ENCODE peak calls at places on chromosomes 2 and 18, in seven cellular contexts. One of them, this sample, is unnamed.
A peak's percentile ranks its signal among the peaks of the same experiment; 100 is the strongest.

GRCh38 chr2:45909677-45910191 is 258.3 kb downstream of the PRKCE start:
- DNase-seq in HFFc6: no peak
- DNase-seq in uterus: no peak
- DNase-seq in GM06990: no peak
- DNase-seq in mesothelial cell of epicardium: no peak
- DNase-seq in AG09319: no peak
- DNase-seq in transverse colon: no peak
- DNase-seq in this sample: no peak

GRCh38 chr2:71548589-71549485 is 95.5 kb downstream of the DYSF start:
- DNase-seq in HFFc6: peak; percentile 47
- DNase-seq in uterus: peak; percentile 51
- DNase-seq in GM06990: no peak
- DNase-seq in mesothelial cell of epicardium: peak; percentile 78
- DNase-seq in AG09319: peak; percentile 20
- DNase-seq in transverse colon: peak; percentile 76
- DNase-seq in this sample: peak; percentile 56

GRCh38 chr2:178280261-178280852 is 86.0 kb downstream of the OSBPL6 start:
- DNase-seq in HFFc6: peak; percentile 58
- DNase-seq in uterus: no peak
- DNase-seq in GM06990: peak; percentile 15
- DNase-seq in mesothelial cell of epicardium: no peak
- DNase-seq in AG09319: no peak
- DNase-seq in transverse colon: no peak
- DNase-seq in this sample: no peak

GRCh38 chr2:108632748-108633147 is 86.5 kb upstream of the RANBP2 start:
- DNase-seq in HFFc6: no peak
- DNase-seq in uterus: no peak
- DNase-seq in GM06990: no peak
- DNase-seq in mesothelial cell of epicardium: no peak
- DNase-seq in AG09319: no peak
- DNase-seq in transverse colon: no peak
- DNase-seq in this sample: no peak

GRCh38 chr2:212811036-212811805 is 272.6 kb upstream of the ERBB4 start:
- DNase-seq in HFFc6: peak; percentile 68
- DNase-seq in uterus: no peak
- DNase-seq in GM06990: peak; percentile 21
- DNase-seq in mesothelial cell of epicardium: no peak
- DNase-seq in AG09319: no peak
- DNase-seq in transverse colon: no peak
- DNase-seq in this sample: no peak

GRCh38 chr2:17966793-17967192 is 88.3 kb downstream of the KCNS3 start:
- DNase-seq in HFFc6: no peak
- DNase-seq in uterus: no peak
- DNase-seq in GM06990: peak; percentile 3
- DNase-seq in mesothelial cell of epicardium: no peak
- DNase-seq in AG09319: no peak
- DNase-seq in transverse colon: no peak
- DNase-seq in this sample: no peak

GRCh38 chr2:61179701-61180639 is 18.0 kb downstream of the C2orf74 start:
- DNase-seq in HFFc6: peak; percentile 63
- DNase-seq in uterus: peak; percentile 67
- DNase-seq in GM06990: no peak
- DNase-seq in mesothelial cell of epicardium: no peak
- DNase-seq in AG09319: peak; percentile 64
- DNase-seq in transverse colon: no peak
- DNase-seq in this sample: no peak

GRCh38 chr2:26510344-26510973 is 32.5 kb upstream of the OTOF start:
- DNase-seq in HFFc6: no peak
- DNase-seq in uterus: no peak
- DNase-seq in GM06990: no peak
- DNase-seq in mesothelial cell of epicardium: no peak
- DNase-seq in AG09319: no peak
- DNase-seq in transverse colon: no peak
- DNase-seq in this sample: no peak

GRCh38 chr2:119136093-119136492 is 22.5 kb downstream of the C1QL2 start:
- DNase-seq in HFFc6: no peak
- DNase-seq in uterus: no peak
- DNase-seq in GM06990: no peak
- DNase-seq in mesothelial cell of epicardium: no peak
- DNase-seq in AG09319: no peak
- DNase-seq in transverse colon: no peak
- DNase-seq in this sample: no peak

GRCh38 chr2:167689444-167689843 is 558.0 kb downstream of the STK39 start:
- DNase-seq in HFFc6: no peak
- DNase-seq in uterus: no peak
- DNase-seq in GM06990: no peak
- DNase-seq in mesothelial cell of epicardium: no peak
- DNase-seq in AG09319: no peak
- DNase-seq in transverse colon: no peak
- DNase-seq in this sample: no peak

GRCh38 chr18:68262697-68263293 is 452.1 kb downstream of the TMX3 start:
- DNase-seq in HFFc6: peak; percentile 78
- DNase-seq in uterus: no peak
- DNase-seq in GM06990: no peak
- DNase-seq in mesothelial cell of epicardium: no peak
- DNase-seq in AG09319: no peak
- DNase-seq in transverse colon: no peak
- DNase-seq in this sample: no peak

GRCh38 chr18:40874233-40874632 is 1080.8 kb upstream of the PIK3C3 start:
- DNase-seq in HFFc6: no peak
- DNase-seq in uterus: no peak
- DNase-seq in GM06990: no peak
- DNase-seq in mesothelial cell of epicardium: no peak
- DNase-seq in AG09319: no peak
- DNase-seq in transverse colon: no peak
- DNase-seq in this sample: no peak

GRCh38 chr2:97646977-97647376 is 1.1 kb downstream of the COX5B start:
- DNase-seq in HFFc6: no peak
- DNase-seq in uterus: no peak
- DNase-seq in GM06990: no peak
- DNase-seq in mesothelial cell of epicardium: no peak
- DNase-seq in AG09319: no peak
- DNase-seq in transverse colon: no peak
- DNase-seq in this sample: no peak

GRCh38 chr2:167550448-167550847 is 662.2 kb downstream of the XIRP2 start:
- DNase-seq in HFFc6: no peak
- DNase-seq in uterus: no peak
- DNase-seq in GM06990: no peak
- DNase-seq in mesothelial cell of epicardium: no peak
- DNase-seq in AG09319: no peak
- DNase-seq in transverse colon: no peak
- DNase-seq in this sample: no peak

GRCh38 chr18:5095239-5095638 is 101.8 kb downstream of the AKAIN1 start:
- DNase-seq in HFFc6: no peak
- DNase-seq in uterus: no peak
- DNase-seq in GM06990: no peak
- DNase-seq in mesothelial cell of epicardium: no peak
- DNase-seq in AG09319: no peak
- DNase-seq in transverse colon: no peak
- DNase-seq in this sample: no peak

GRCh38 chr2:240868286-240869108 is at the start of gene AGXT:
- DNase-seq in HFFc6: no peak
- DNase-seq in uterus: peak; percentile 24
- DNase-seq in GM06990: no peak
- DNase-seq in mesothelial cell of epicardium: no peak
- DNase-seq in AG09319: no peak
- DNase-seq in transverse colon: peak; percentile 71
- DNase-seq in this sample: no peak

GRCh38 chr2:177970670-177971454 is 101.7 kb downstream of the PDE11A start:
- DNase-seq in HFFc6: no peak
- DNase-seq in uterus: no peak
- DNase-seq in GM06990: no peak
- DNase-seq in mesothelial cell of epicardium: no peak
- DNase-seq in AG09319: no peak
- DNase-seq in transverse colon: no peak
- DNase-seq in this sample: no peak

DNA sequence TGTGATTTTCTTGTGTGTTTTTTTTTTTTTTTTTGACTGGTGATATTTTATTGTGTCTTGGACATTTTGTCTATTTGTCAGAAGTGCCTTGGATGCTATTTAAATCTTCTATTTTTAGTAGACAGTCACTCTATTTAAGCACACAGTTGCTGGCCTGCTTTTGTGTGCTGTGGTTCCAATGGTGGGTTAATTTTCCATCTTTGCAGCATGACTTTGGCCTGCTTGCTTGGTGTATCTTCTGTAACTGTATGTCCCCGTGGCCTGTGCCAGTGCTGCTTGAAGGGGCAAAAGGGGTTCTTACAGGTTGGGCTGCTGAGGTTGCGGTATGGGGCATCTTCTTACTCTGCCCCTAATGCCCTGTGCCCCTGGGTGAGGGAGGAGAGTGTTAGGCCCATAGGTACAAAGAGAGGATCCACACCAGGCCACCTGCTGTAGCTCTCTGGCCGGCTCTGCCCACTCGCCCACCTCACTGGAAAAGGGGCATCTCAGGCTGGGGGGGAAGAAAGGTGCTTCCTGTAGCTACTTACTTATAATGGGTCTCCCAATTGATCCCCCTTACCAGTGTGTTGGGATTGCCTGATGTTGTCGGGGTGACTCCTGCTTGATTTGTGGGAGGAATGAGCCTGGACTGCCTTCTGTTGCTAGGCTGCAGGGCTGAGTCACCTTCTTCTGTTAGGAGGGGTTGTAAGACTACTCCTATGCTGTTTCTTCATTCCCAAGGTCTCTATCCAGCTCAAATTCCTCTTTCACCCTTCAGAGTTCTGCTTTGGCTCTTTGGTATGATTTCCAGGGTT is 490.0 kb upstream of the HS6ST1 start:
- DNase-seq in HFFc6: no peak
- DNase-seq in uterus: no peak
- DNase-seq in GM06990: no peak
- DNase-seq in mesothelial cell of epicardium: no peak
- DNase-seq in AG09319: no peak
- DNase-seq in transverse colon: no peak
- DNase-seq in this sample: no peak
- TF ChIP-seq CTCF in HFFc6: no peak
- TF ChIP-seq CTCF in uterus: no peak
- TF ChIP-seq CTCF in GM06990: no peak
- TF ChIP-seq CTCF in mesothelial cell of epicardium: no peak
- TF ChIP-seq CTCF in AG09319: no peak
- TF ChIP-seq CTCF in transverse colon: no peak
- TF ChIP-seq CTCF in this sample: no peak

GRCh38 chr2:3143602-3144001 is 234.0 kb downstream of the EIPR1 start:
- DNase-seq in HFFc6: no peak
- DNase-seq in uterus: no peak
- DNase-seq in GM06990: no peak
- DNase-seq in mesothelial cell of epicardium: no peak
- DNase-seq in AG09319: no peak
- DNase-seq in transverse colon: no peak
- DNase-seq in this sample: no peak

GRCh38 chr2:3144856-3145255 is 232.8 kb downstream of the EIPR1 start:
- DNase-seq in HFFc6: no peak
- DNase-seq in uterus: no peak
- DNase-seq in GM06990: no peak
- DNase-seq in mesothelial cell of epicardium: no peak
- DNase-seq in AG09319: no peak
- DNase-seq in transverse colon: no peak
- DNase-seq in this sample: no peak

GRCh38 chr2:3146772-3147640 is 230.6 kb downstream of the EIPR1 start:
- DNase-seq in HFFc6: no peak
- DNase-seq in uterus: no peak
- DNase-seq in GM06990: no peak
- DNase-seq in mesothelial cell of epicardium: no peak
- DNase-seq in AG09319: no peak
- DNase-seq in transverse colon: no peak
- DNase-seq in this sample: no peak

GRCh38 chr2:3146175-3146574 is 231.4 kb downstream of the EIPR1 start:
- DNase-seq in HFFc6: no peak
- DNase-seq in uterus: no peak
- DNase-seq in GM06990: no peak
- DNase-seq in mesothelial cell of epicardium: no peak
- DNase-seq in AG09319: no peak
- DNase-seq in transverse colon: no peak
- DNase-seq in this sample: no peak

DNA sequence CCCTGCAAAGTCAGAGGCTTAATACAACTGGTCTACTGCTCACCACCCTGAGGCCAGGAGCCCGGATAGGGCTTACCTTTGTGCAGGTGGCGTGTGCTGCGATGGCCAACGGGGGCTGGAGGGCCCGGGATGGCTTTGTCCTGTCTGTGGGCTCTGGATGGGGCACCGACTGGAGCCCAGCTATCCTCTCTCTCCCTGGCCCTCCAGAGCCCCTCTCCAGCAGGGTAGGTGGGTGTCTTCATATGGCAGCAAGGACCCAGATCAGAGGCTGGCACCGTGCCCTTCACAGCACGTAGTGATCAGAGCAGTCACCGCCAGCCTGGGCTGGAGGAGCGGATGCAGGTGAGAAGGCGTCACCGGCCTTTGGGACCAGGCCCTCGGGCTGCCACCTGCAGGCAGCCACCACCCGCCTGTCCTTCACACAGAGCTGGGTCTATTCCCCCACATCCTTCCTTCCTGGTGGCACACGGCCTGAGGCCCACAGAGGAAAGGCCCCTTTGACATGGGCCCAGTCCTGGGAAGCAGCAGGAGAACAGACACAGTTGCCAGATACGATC is 232.1 kb downstream of the EIPR1 start:
- DNase-seq in HFFc6: no peak
- DNase-seq in uterus: no peak
- DNase-seq in GM06990: no peak
- DNase-seq in mesothelial cell of epicardium: no peak
- DNase-seq in AG09319: no peak
- DNase-seq in transverse colon: no peak
- DNase-seq in this sample: no peak
- TF ChIP-seq CTCF in HFFc6: no peak
- TF ChIP-seq CTCF in uterus: no peak
- TF ChIP-seq CTCF in GM06990: no peak
- TF ChIP-seq CTCF in mesothelial cell of epicardium: no peak
- TF ChIP-seq CTCF in AG09319: no peak
- TF ChIP-seq CTCF in transverse colon: no peak
- TF ChIP-seq CTCF in this sample: no peak

GRCh38 chr2:49715597-49715996 is 561.3 kb upstream of the FSHR start:
- DNase-seq in HFFc6: no peak
- DNase-seq in uterus: no peak
- DNase-seq in GM06990: no peak
- DNase-seq in mesothelial cell of epicardium: no peak
- DNase-seq in AG09319: no peak
- DNase-seq in transverse colon: no peak
- DNase-seq in this sample: no peak

DNA sequence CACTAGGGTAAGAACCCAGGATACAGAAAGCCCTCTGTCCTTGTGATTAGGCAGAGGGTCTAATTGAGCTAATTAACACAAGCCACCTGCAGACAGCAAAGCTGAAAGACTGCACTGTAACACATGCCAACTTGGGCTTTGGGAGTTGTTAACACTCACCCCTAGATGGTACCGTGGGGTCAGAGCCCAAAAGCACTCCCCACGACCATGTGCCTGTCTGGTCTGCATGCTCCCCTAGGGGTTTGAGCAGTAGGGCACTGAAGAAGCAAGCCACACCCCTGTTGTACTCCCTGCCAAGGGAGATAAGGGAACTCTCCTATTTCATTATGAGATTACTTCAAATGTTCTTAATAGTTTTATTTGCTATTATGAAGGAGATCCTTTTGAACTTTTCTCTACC is 560.1 kb upstream of the FSHR start:
- DNase-seq in HFFc6: no peak
- DNase-seq in uterus: no peak
- DNase-seq in GM06990: no peak
- DNase-seq in mesothelial cell of epicardium: no peak
- DNase-seq in AG09319: no peak
- DNase-seq in transverse colon: no peak
- DNase-seq in this sample: no peak
- TF ChIP-seq CTCF in HFFc6: no peak
- TF ChIP-seq CTCF in uterus: no peak
- TF ChIP-seq CTCF in GM06990: no peak
- TF ChIP-seq CTCF in mesothelial cell of epicardium: no peak
- TF ChIP-seq CTCF in AG09319: no peak
- TF ChIP-seq CTCF in transverse colon: no peak
- TF ChIP-seq CTCF in this sample: no peak

GRCh38 chr18:57135705-57136104 is 11.2 kb upstream of the BOD1L2 start:
- DNase-seq in HFFc6: no peak
- DNase-seq in uterus: no peak
- DNase-seq in GM06990: no peak
- DNase-seq in mesothelial cell of epicardium: no peak
- DNase-seq in AG09319: no peak
- DNase-seq in transverse colon: no peak
- DNase-seq in this sample: no peak
- TF ChIP-seq CTCF in HFFc6: peak; percentile 49
- TF ChIP-seq CTCF in uterus: no peak
- TF ChIP-seq CTCF in GM06990: no peak
- TF ChIP-seq CTCF in mesothelial cell of epicardium: no peak
- TF ChIP-seq CTCF in AG09319: no peak
- TF ChIP-seq CTCF in transverse colon: no peak
- TF ChIP-seq CTCF in this sample: peak; percentile 52

This sample was measured in progenitor cell of endocrine pancreas.